ENCODE peak calls at places on chromosome 5, in four cellular contexts. U is GM12878, D is H1, I is K562. L is an unnamed sample.

GRCh38 chr5:32523625-32524024 is 61.7 kb upstream of the SUB1 start:
- DNase-seq in U (no peak), I (no peak), D (no peak), L (peak; percentile 44)

GRCh38 chr5:44645502-44645901 is 163.2 kb upstream of the MRPS30 start:
- DNase-seq in D (no peak), I (no peak), U (no peak), L (no peak)

GRCh38 chr5:68505917-68506860 is 290.6 kb downstream of the PIK3R1 start:
- DNase-seq in U (no peak), I (peak; percentile 56), D (no peak), L (no peak)

GRCh38 chr5:169395136-169395535 is 94.2 kb upstream of the SLIT3 start:
- DNase-seq in D (no peak), U (no peak), I (no peak), L (no peak)

GRCh38 chr5:28743362-28743761 is 1705.0 kb upstream of the CDH9 start:
- DNase-seq in I (no peak), D (no peak), U (no peak), L (no peak)

GRCh38 chr5:96852769-96853168 is 23.5 kb upstream of the ERAP2 start:
- DNase-seq in U (no peak), I (no peak), D (no peak), L (no peak)

GRCh38 chr5:68378204-68378830 is 162.8 kb downstream of the PIK3R1 start:
- DNase-seq in D (no peak), I (no peak), U (peak; percentile 55), L (no peak)

GRCh38 chr5:138927979-138928378 is 52.8 kb upstream of the LRRTM2 start:
- DNase-seq in I (no peak), D (no peak), U (no peak), L (peak; percentile 93)

GRCh38 chr5:39898731-39899130 is 474.0 kb upstream of the DAB2 start:
- DNase-seq in D (no peak), I (no peak), U (no peak), L (no peak)

GRCh38 chr5:26622947-26623346 is 415.4 kb downstream of the CDH9 start:
- DNase-seq in U (no peak), D (no peak), I (no peak), L (no peak)

GRCh38 chr5:159252195-159252594 is 10.9 kb upstream of the UBLCP1 start:
- DNase-seq in U (no peak), D (no peak), I (no peak), L (no peak)

GRCh38 chr5:168608821-168609220 is 29.7 kb upstream of the PANK3 start:
- DNase-seq in U (no peak), D (no peak), I (no peak), L (no peak)

GRCh38 chr5:14063117-14063516 is 80.0 kb upstream of the TRIO start:
- DNase-seq in U (no peak), D (no peak), I (no peak), L (no peak)

GRCh38 chr5:156359452-156359851 is 32.5 kb downstream of the SGCD start:
- DNase-seq in U (no peak), I (no peak), D (no peak), L (no peak)

GRCh38 chr5:68287976-68288755 is 72.6 kb downstream of the PIK3R1 start:
- DNase-seq in I (peak; percentile 22), U (peak; percentile 77), D (no peak), L (peak; percentile 83)

GRCh38 chr5:101306391-101307137 is 403.5 kb upstream of the ST8SIA4 start:
- DNase-seq in I (no peak), D (no peak), U (no peak), L (no peak)

GRCh38 chr5:170788626-170789304 is 5.2 kb downstream of the GABRP start:
- DNase-seq in D (no peak), U (no peak), I (no peak), L (no peak)

GRCh38 chr5:43711496-43711895 is 108.5 kb downstream of the NNT start:
- DNase-seq in I (no peak), U (no peak), D (no peak), L (no peak)

GRCh38 chr5:93621340-93621872 is 38.4 kb downstream of the NR2F1 start:
- DNase-seq in D (no peak), U (no peak), I (no peak), L (peak; percentile 88)

GRCh38 chr5:124285071-124285470 is 461.4 kb downstream of the ZNF608 start:
- DNase-seq in U (no peak), I (no peak), D (no peak), L (no peak)

GRCh38 chr5:98769256-98770157 is 4.0 kb upstream of the RGMB start:
- DNase-seq in I (no peak), U (no peak), D (no peak), L (peak; percentile 61)

GRCh38 chr5:139246394-139246793 is 47.1 kb upstream of the MATR3 start:
- DNase-seq in D (no peak), I (peak; percentile 68), U (no peak), L (no peak)

GRCh38 chr5:180436936-180437335 is 57.2 kb upstream of the CNOT6 start:
- DNase-seq in U (no peak), I (no peak), D (no peak), L (no peak)

GRCh38 chr5:140141241-140141640 is 15.5 kb downstream of the IGIP start:
- DNase-seq in D (no peak), U (no peak), I (no peak), L (no peak)

GRCh38 chr5:97400537-97400936 is 217.5 kb upstream of the RIOK2 start:
- DNase-seq in I (no peak), D (peak; percentile 54), U (no peak), L (no peak)

GRCh38 chr5:177354716-177355115 is 3.0 kb upstream of the RGS14 start:
- DNase-seq in D (no peak), I (no peak), U (no peak), L (no peak)

GRCh38 chr5:164145458-164145857 is 640.0 kb downstream of the MAT2B start:
- DNase-seq in D (no peak), I (peak; percentile 37), U (no peak), L (no peak)

GRCh38 chr5:73022480-73023169 is 66.8 kb downstream of the FCHO2 start:
- DNase-seq in U (no peak), I (no peak), D (no peak), L (no peak)

GRCh38 chr5:125465703-125466102 is 719.3 kb upstream of the ZNF608 start:
- DNase-seq in I (no peak), U (no peak), D (no peak), L (no peak)

GRCh38 chr5:138953370-138954256 is 78.5 kb upstream of the LRRTM2 start:
- DNase-seq in I (peak; percentile 33), U (no peak), D (no peak), L (peak; percentile 90)

GRCh38 chr5:5066276-5067186 is 73.6 kb upstream of the ADAMTS16 start:
- DNase-seq in D (no peak), I (no peak), U (no peak), L (no peak)

GRCh38 chr5:14581891-14582796 is 552 bp downstream of the OTULINL start:
- DNase-seq in U (no peak), D (no peak), I (no peak), L (peak; percentile 85)

GRCh38 chr5:133968057-133968993 is at the start of gene C5orf15:
- DNase-seq in D (peak; percentile 86), I (peak; percentile 98), U (peak; percentile 94), L (peak; percentile 90)

GRCh38 chr5:65299841-65300240 is 181.9 kb downstream of the ADAMTS6 start:
- DNase-seq in D (no peak), U (no peak), I (no peak), L (no peak)

GRCh38 chr5:123035320-123035949 is 1.1 kb downstream of the PPIC start:
- DNase-seq in I (peak; percentile 43), D (peak; percentile 29), U (no peak), L (peak; percentile 35)

GRCh38 chr5:62717211-62717927 is 138.8 kb downstream of the LRRC70 start:
- DNase-seq in I (no peak), D (peak; percentile 25), U (no peak), L (no peak)

GRCh38 chr5:81969912-81970311 is 1.9 kb upstream of the ATG10 start:
- DNase-seq in U (no peak), D (no peak), I (no peak), L (no peak)

GRCh38 chr5:81962041-81962440 is 9.8 kb upstream of the ATG10 start:
- DNase-seq in D (no peak), I (no peak), U (no peak), L (no peak)

GRCh38 chr5:81963544-81963943 is 8.3 kb upstream of the ATG10 start:
- DNase-seq in I (no peak), D (no peak), U (no peak), L (no peak)

GRCh38 chr5:81969226-81969625 is 2.6 kb upstream of the ATG10 start:
- DNase-seq in D (no peak), U (no peak), I (no peak), L (no peak)

GRCh38 chr5:81965510-81965909 is 6.3 kb upstream of the ATG10 start:
- DNase-seq in D (no peak), I (no peak), U (no peak), L (no peak)
- TF ChIP-seq NRF1 in D (no peak), I (no peak), U (no peak), L (no peak)

GRCh38 chr5:167051369-167051768 is 1240.1 kb upstream of the WWC1 start:
- DNase-seq in D (no peak), U (no peak), I (no peak), L (no peak)

GRCh38 chr5:167049043-167049663 is 1242.3 kb upstream of the WWC1 start:
- DNase-seq in I (peak; percentile 29), U (no peak), D (no peak), L (peak; percentile 43)

GRCh38 chr5:167049771-167050567 is 1241.5 kb upstream of the WWC1 start:
- DNase-seq in I (no peak), D (no peak), U (no peak), L (no peak)

DNA sequence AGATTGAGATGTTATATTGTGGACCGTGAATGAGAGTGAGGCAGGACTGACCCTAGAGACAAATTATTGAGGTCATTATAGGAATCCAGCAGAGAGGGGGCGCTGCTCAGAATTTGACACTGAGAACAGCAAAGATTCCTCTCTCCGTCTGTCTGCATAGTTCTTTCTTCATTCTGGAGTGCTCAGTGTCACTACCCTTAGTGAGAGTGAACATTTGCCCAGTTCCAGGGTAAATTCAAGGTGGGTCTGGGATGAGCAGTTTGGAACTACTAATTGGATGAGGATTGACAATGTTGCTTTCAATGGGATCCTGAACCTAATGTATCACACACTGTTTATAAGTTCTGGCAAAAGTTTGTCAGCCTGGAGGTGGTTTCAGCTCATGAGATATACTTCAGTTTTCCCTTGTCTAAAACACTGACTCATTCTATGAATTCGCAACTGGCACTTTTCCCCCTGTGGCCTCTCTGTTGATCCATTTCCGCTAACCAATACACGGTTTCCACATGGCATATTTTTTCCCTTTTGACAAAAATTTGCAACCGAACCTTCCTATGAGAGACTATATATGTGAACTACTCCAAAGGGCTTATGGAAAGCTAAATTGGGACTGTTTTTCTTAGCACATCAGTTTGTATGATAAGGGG is 1240.8 kb upstream of the WWC1 start:
- DNase-seq in I (no peak), U (no peak), D (no peak), L (no peak)
- TF ChIP-seq NRF1 in I (no peak), U (no peak), D (no peak), L (no peak)

DNA sequence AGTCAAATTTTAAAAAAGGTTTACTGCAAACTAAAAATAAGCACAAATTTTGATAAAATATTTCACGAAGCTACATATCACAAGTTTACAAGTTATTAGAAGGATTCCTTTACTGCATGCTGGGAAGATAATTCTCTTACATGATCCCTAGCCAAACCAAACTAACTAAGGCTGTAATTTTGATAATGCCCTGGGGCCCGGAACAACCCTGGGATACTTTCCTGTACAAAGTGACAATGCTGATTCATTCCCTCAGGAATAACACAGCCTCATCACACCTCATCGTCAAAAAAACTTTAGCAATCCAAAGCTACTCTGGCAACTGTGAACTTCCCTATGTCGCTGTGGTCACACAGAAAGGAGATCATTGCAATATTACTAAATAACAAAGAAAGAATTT is 402.9 kb downstream of the RAB3C start:
- DNase-seq in D (no peak), U (no peak), I (no peak), L (no peak)
- TF ChIP-seq NRF1 in D (no peak), U (no peak), I (no peak), L (no peak)

GRCh38 chr5:142433526-142434321 is 108.9 kb upstream of the SPRY4 start:
- DNase-seq in I (no peak), D (no peak), U (no peak), L (no peak)
- TF ChIP-seq NRF1 in I (no peak), D (no peak), U (no peak), L (no peak)